ENCODE peak calls at places on chromosomes 13 and 19, in six cellular contexts. A, K, F, P, W and X are unnamed samples.

GRCh38 chr19:17243854-17244617 is 1.7 kb downstream of the NR2F6 start:
- DNase-seq in A (peak; percentile 58), F (peak; percentile 20), W (no peak), P (no peak), K (peak; percentile 60), X (no peak)

GRCh38 chr19:39155114-39155700 is 29.6 kb downstream of the PAK4 start:
- DNase-seq in P (no peak), A (no peak), K (no peak), W (no peak), F (no peak), X (no peak)

GRCh38 chr13:30816733-30817132 is 81.4 kb downstream of the ALOX5AP start:
- DNase-seq in K (no peak), A (no peak), W (no peak), P (no peak), F (no peak), X (no peak)

GRCh38 chr19:57850553-57851017 is 926 bp downstream of the ZNF587 start:
- DNase-seq in F (peak; percentile 31), W (no peak), P (no peak), A (no peak), K (peak; percentile 56), X (peak; percentile 30)

GRCh38 chr19:44341794-44342193 is 14.7 kb downstream of the ZNF112 start:
- DNase-seq in P (no peak), F (no peak), A (no peak), W (no peak), K (no peak), X (no peak)

GRCh38 chr19:17865364-17866311 is 5.9 kb downstream of the RPL18A start:
- DNase-seq in W (no peak), K (peak; percentile 78), P (no peak), F (no peak), A (no peak), X (no peak)

GRCh38 chr13:109989686-109990085 is 203.3 kb upstream of the IRS2 start:
- DNase-seq in K (no peak), W (no peak), A (no peak), P (no peak), F (peak; percentile 72), X (no peak)

GRCh38 chr19:16338470-16339360 is 14.1 kb downstream of the KLF2 start:
- DNase-seq in A (no peak), F (peak; percentile 96), P (peak; percentile 49), K (no peak), W (peak; percentile 71), X (no peak)

GRCh38 chr13:23618341-23618740 is 48.1 kb downstream of the TNFRSF19 start:
- DNase-seq in F (peak; percentile 98), P (no peak), W (no peak), A (no peak), K (no peak), X (no peak)

GRCh38 chr19:51441410-51442390 is 16.6 kb downstream of the SIGLEC8 start:
- DNase-seq in A (no peak), P (no peak), W (peak; percentile 93), K (peak; percentile 54), F (no peak), X (no peak)

GRCh38 chr13:101746513-101746912 is 294.0 kb downstream of the ITGBL1 start:
- DNase-seq in K (no peak), P (no peak), A (no peak), W (no peak), F (no peak), X (no peak)

GRCh38 chr13:31209172-31209818 is 9.5 kb downstream of the B3GLCT start:
- DNase-seq in W (no peak), P (peak; percentile 18), F (peak; percentile 36), A (peak; percentile 12), K (peak; percentile 43), X (peak; percentile 24)

GRCh38 chr13:96984061-96984508 is 10.2 kb downstream of the OXGR1 start:
- DNase-seq in P (peak; percentile 57), W (no peak), A (peak; percentile 20), F (no peak), K (peak; percentile 78), X (peak; percentile 74)

GRCh38 chr19:15404097-15404779 is 14.6 kb downstream of the AKAP8L start:
- DNase-seq in F (no peak), W (no peak), A (no peak), P (no peak), K (no peak), X (no peak)

GRCh38 chr19:44660081-44660480 is 11.2 kb upstream of the CEACAM19 start:
- DNase-seq in K (no peak), A (no peak), W (no peak), F (no peak), P (no peak), X (no peak)

GRCh38 chr13:37303610-37304009 is 198.1 kb upstream of the CSNK1A1L start:
- DNase-seq in A (no peak), P (no peak), K (no peak), W (no peak), F (peak; percentile 4), X (no peak)

GRCh38 chr19:15180451-15181390 is 20.1 kb downstream of the NOTCH3 start:
- DNase-seq in P (no peak), F (no peak), K (peak; percentile 70), A (no peak), W (no peak), X (peak; percentile 52)

GRCh38 chr13:34617684-34618083 is 324.4 kb upstream of the NBEA start:
- DNase-seq in K (no peak), A (no peak), F (no peak), P (no peak), W (no peak), X (no peak)

GRCh38 chr19:5397804-5398692 is 57.2 kb upstream of the ZNRF4 start:
- DNase-seq in W (no peak), P (no peak), A (no peak), K (no peak), F (no peak), X (no peak)

GRCh38 chr19:3265432-3265831 is 41.0 kb downstream of the CELF5 start:
- DNase-seq in A (no peak), K (no peak), W (no peak), F (no peak), P (no peak), X (no peak)

GRCh38 chr19:6521718-6522646 is 8.8 kb upstream of the TNFSF9 start:
- DNase-seq in W (peak; percentile 87), F (no peak), P (no peak), K (peak; percentile 46), A (no peak), X (no peak)

GRCh38 chr13:35927554-35927953 is 203.6 kb downstream of the DCLK1 start:
- DNase-seq in K (no peak), W (no peak), P (no peak), A (peak; percentile 14), F (peak; percentile 97), X (no peak)

DNA sequence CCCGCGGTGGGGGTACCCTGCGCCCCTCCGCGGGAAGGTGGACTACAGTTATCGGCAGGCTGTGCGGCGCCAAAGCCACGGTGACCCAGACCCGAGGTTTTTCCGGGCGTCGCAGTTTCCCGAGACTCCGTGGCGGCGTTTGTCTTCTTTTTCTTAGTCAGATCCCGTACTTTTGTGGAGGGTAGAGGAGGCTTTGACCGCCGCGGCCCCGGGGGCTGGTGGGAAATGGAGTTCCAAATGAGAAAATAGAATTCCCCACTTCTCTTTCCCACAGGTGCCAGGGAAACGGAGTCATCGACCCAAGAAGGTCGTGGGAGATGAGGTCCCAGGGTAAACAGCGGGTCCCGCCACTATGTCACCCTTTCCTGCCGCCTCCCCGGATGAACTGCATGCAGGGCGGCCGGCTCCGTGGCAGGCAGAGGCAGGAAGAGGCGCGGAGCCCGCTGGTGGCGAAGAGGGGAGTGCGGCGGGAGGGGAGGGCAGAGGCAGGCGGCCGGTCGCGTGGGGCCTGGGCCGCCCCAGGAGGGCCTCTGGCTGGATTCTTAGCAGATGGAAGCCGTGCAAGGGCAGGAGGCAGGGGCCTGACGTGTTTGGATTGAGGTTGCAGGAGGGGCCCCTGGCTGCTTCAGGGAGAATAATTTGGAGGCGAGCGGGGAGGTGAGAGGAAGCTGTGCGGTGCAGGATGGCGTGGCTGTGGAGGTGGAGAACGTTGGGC is 11.5 kb downstream of the CYTH2 start:
- DNase-seq in F (no peak), W (peak; percentile 66), A (peak; percentile 48), K (no peak), P (no peak), X (no peak)
- TF ChIP-seq POLR2A in F (no peak), W (no peak), A (no peak), K (no peak), P (no peak), X (peak; percentile 29)

GRCh38 chr19:13050274-13050673 is 52.4 kb downstream of the LYL1 start:
- DNase-seq in K (no peak), F (no peak), W (no peak), P (no peak), A (no peak), X (no peak)
- H3K27ac ChIP-seq in K (no peak overlapping the region), F (no peak overlapping the region), W (no peak overlapping the region), P (peak overlapping the region; percentile 93), A (peak overlapping the region; percentile 96), X (peak overlapping the region; percentile 95)

GRCh38 chr13:90103099-90103784 is 1244.2 kb upstream of the MIR17HG start:
- DNase-seq in F (no peak), P (no peak), K (no peak), A (no peak), W (no peak), X (no peak)

GRCh38 chr13:90099847-90100246 is 1247.6 kb upstream of the MIR17HG start:
- DNase-seq in F (no peak), P (no peak), W (no peak), K (no peak), A (no peak), X (no peak)

DNA sequence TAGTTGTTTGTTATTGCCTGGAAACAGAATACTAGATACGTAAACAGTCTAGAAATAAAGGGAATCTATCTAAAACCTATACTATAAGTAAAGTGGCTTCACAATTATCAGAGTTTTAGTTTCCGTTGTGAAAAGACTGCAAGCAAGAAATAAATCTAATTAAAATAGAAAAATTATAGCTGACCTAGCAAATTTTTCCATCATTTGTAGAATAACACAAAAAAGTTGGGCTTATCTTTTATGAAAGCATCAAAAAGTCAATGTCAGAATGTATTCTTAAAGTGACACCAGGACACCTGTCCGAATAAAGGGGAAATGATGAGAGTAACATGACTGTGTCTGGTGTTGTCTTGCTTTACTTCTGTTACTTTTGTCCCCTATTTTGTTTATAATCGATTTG is 1248.9 kb upstream of the MIR17HG start:
- DNase-seq in F (no peak), A (no peak), K (no peak), W (no peak), P (no peak), X (no peak)
- TF ChIP-seq POLR2A in F (no peak), A (no peak), K (no peak), W (no peak), P (no peak), X (no peak)

GRCh38 chr13:33031277-33031676 is 15.1 kb downstream of the KL start:
- DNase-seq in A (no peak), P (no peak), F (no peak), W (no peak), K (no peak), X (no peak)

GRCh38 chr13:33022986-33023385 is 6.8 kb downstream of the KL start:
- DNase-seq in K (no peak), F (no peak), A (no peak), P (no peak), W (no peak), X (no peak)

GRCh38 chr13:33026489-33027152 is 10.4 kb downstream of the KL start:
- DNase-seq in A (no peak), P (no peak), W (no peak), K (no peak), F (no peak), X (no peak)

GRCh38 chr13:33025220-33025744 is 9.1 kb downstream of the KL start:
- DNase-seq in F (no peak), P (no peak), W (no peak), A (no peak), K (no peak), X (no peak)
- H3K27ac ChIP-seq in F (no peak overlapping the region), P (no peak overlapping the region), W (no peak overlapping the region), A (no peak overlapping the region), K (no peak overlapping the region), X (no peak overlapping the region)